ENCODE peak calls at places on chromosomes 6 and 20, in six cellular contexts. L is stimulated activated CD4-positive, alpha-beta T cell treated with anti-CD3 and anti-CD28 coated beads, Interleukin-1b, Interleukin-23, amount 100 ng/mL, for 48 hours; B is stimulated activated naive CD8-positive, alpha-beta T cell treated with anti-CD3 and anti-CD28 coated beads, Interleukin-15, amount 100 ng/mL, for 72 hours; J is fibroblast of lung; G is HL-60; T is fibroblast of the conjunctiva. V is an unnamed sample.

GRCh38 chr20:58407966-58408557 is 19.0 kb downstream of the VAPB start:
- DNase-seq in L (no peak), B (peak), J (no peak), G (no peak), T (no peak), V (peak)

GRCh38 chr20:36805396-36805795 is 31.8 kb upstream of the DSN1 start:
- DNase-seq in L (no peak), B (no peak), J (no peak), G (no peak), T (no peak), V (no peak)

GRCh38 chr20:36235892-36236785 is at the start of gene AAR2:
- DNase-seq in L (peak), B (peak), J (peak), G (peak), T (peak), V (peak)

GRCh38 chr20:25248501-25249172 is 752 bp downstream of the PYGB start:
- DNase-seq in L (no peak), B (no peak), J (peak), G (no peak), T (no peak), V (peak)

GRCh38 chr6:30344868-30345671 is at the start of gene RPP21:
- DNase-seq in L (peak), B (peak), J (peak), G (no peak), T (no peak), V (peak)

GRCh38 chr6:112443666-112444065 is 96.5 kb downstream of the RFPL4B start:
- DNase-seq in L (no peak), B (no peak), J (peak), G (no peak), T (peak), V (peak)

GRCh38 chr20:58630063-58630462 is 21.0 kb upstream of the STX16 start:
- DNase-seq in L (no peak), B (no peak), J (peak), G (no peak), T (no peak), V (peak)

GRCh38 chr6:144266091-144266649 is 19.0 kb upstream of the UTRN start:
- DNase-seq in L (no peak), B (no peak), J (peak), G (no peak), T (peak), V (peak)

GRCh38 chr6:106442351-106442750 is 81.8 kb downstream of the CRYBG1 start:
- DNase-seq in L (no peak), B (no peak), J (no peak), G (no peak), T (no peak), V (no peak)

GRCh38 chr6:112227411-112227810 is 27.0 kb downstream of the LAMA4 start:
- DNase-seq in L (no peak), B (no peak), J (peak), G (no peak), T (no peak), V (peak)

GRCh38 chr20:18750735-18751134 is 62.8 kb upstream of the SCP2D1 start:
- DNase-seq in L (no peak), B (no peak), J (no peak), G (no peak), T (no peak), V (no peak)

GRCh38 chr20:57082546-57082945 is 183.9 kb downstream of the BMP7 start:
- DNase-seq in L (no peak), B (no peak), J (no peak), G (no peak), T (no peak), V (no peak)

GRCh38 chr20:63837475-63837874 is 6.4 kb upstream of the ZBTB46 start:
- DNase-seq in L (no peak), B (no peak), J (no peak), G (no peak), T (no peak), V (no peak)

GRCh38 chr6:36914227-36914794 is 28.6 kb downstream of the C6orf89 start:
- DNase-seq in L (no peak), B (no peak), J (peak), G (no peak), T (no peak), V (peak)

GRCh38 chr6:155227076-155227475 is 36.7 kb upstream of the CLDN20 start:
- DNase-seq in L (no peak), B (no peak), J (peak), G (no peak), T (no peak), V (no peak)

GRCh38 chr20:17629678-17630089 is 52.4 kb downstream of the RRBP1 start:
- DNase-seq in L (no peak), B (no peak), J (no peak), G (no peak), T (no peak), V (no peak)

GRCh38 chr20:23607497-23608245 is 2.0 kb upstream of the CST9 start:
- DNase-seq in L (no peak), B (no peak), J (no peak), G (no peak), T (no peak), V (no peak)

GRCh38 chr6:166903027-166903426 is 53.3 kb downstream of the RNASET2 start:
- DNase-seq in L (no peak), B (no peak), J (peak), G (no peak), T (no peak), V (no peak)

GRCh38 chr20:20763652-20764051 is 51.2 kb upstream of the RALGAPA2 start:
- DNase-seq in L (no peak), B (no peak), J (no peak), G (no peak), T (no peak), V (no peak)

GRCh38 chr6:18405477-18406293 is 18.5 kb downstream of the RNF144B start:
- DNase-seq in L (no peak), B (no peak), J (peak), G (no peak), T (peak), V (peak)

GRCh38 chr20:40317156-40317790 is 371.8 kb downstream of the MAFB start:
- DNase-seq in L (no peak), B (no peak), J (no peak), G (no peak), T (no peak), V (no peak)

GRCh38 chr20:63891061-63892002 is 3.6 kb upstream of the DNAJC5 start:
- DNase-seq in L (no peak), B (no peak), J (no peak), G (no peak), T (no peak), V (no peak)

GRCh38 chr6:106688177-106688951 is 59.0 kb downstream of the QRSL1 start:
- DNase-seq in L (no peak), B (no peak), J (no peak), G (no peak), T (no peak), V (no peak)

GRCh38 chr20:1177680-1178079 is 7.1 kb downstream of the TMEM74B start:
- DNase-seq in L (no peak), B (no peak), J (no peak), G (no peak), T (no peak), V (peak)

GRCh38 chr6:7813193-7813592 is 87.3 kb downstream of the BMP6 start:
- DNase-seq in L (no peak), B (no peak), J (no peak), G (no peak), T (no peak), V (no peak)

GRCh38 chr6:168506460-168506859 is 65.5 kb downstream of the SMOC2 start:
- DNase-seq in L (no peak), B (no peak), J (no peak), G (no peak), T (no peak), V (no peak)

GRCh38 chr20:24117386-24117785 is 128.8 kb upstream of the GGTLC1 start:
- DNase-seq in L (no peak), B (no peak), J (no peak), G (no peak), T (no peak), V (peak)

GRCh38 chr20:35618372-35619131 is 2.9 kb downstream of the SPAG4 start:
- DNase-seq in L (peak), B (peak), J (peak), G (no peak), T (no peak), V (peak)

GRCh38 chr6:87198496-87198895 is 43.1 kb downstream of the ZNF292 start:
- DNase-seq in L (no peak), B (no peak), J (peak), G (no peak), T (peak), V (peak)

GRCh38 chr20:35490736-35491181 is 35.4 kb downstream of the CEP250 start:
- DNase-seq in L (peak), B (peak), J (no peak), G (peak), T (no peak), V (no peak)

GRCh38 chr6:107697682-107698081 is 126.4 kb downstream of the SCML4 start:
- DNase-seq in L (no peak), B (no peak), J (peak), G (no peak), T (no peak), V (peak)

GRCh38 chr6:142833054-142833453 is 111.9 kb downstream of the HIVEP2 start:
- DNase-seq in L (peak), B (no peak), J (peak), G (no peak), T (peak), V (peak)

GRCh38 chr6:47034919-47035318 is 7.2 kb downstream of the ADGRF1 start:
- DNase-seq in L (no peak), B (no peak), J (peak), G (no peak), T (peak), V (peak)

GRCh38 chr20:61757678-61758555 is 307.8 kb downstream of the TAF4 start:
- DNase-seq in L (no peak), B (no peak), J (peak), G (no peak), T (no peak), V (peak)

GRCh38 chr6:13710552-13711383 is 867 bp downstream of the RANBP9 start:
- DNase-seq in L (peak), B (peak), J (peak), G (no peak), T (no peak), V (peak)

GRCh38 chr20:53935353-53936084 is 134.9 kb downstream of the BCAS1 start:
- DNase-seq in L (no peak), B (no peak), J (no peak), G (no peak), T (no peak), V (no peak)

GRCh38 chr6:82015043-82015442 is 232.5 kb downstream of the IBTK start:
- DNase-seq in L (no peak), B (no peak), J (peak), G (no peak), T (no peak), V (peak)

GRCh38 chr20:23622839-23623343 is 14.9 kb downstream of the CST3 start:
- DNase-seq in L (no peak), B (no peak), J (peak), G (no peak), T (peak), V (peak)

V was measured in cardiac fibroblast.